ENCODE peak calls at places on chromosome 5, in ten cellular contexts. One of them, this sample, is unnamed.

GRCh38 chr5:133868946-133869674 is 99.3 kb downstream of the C5orf15 start:
- DNase-seq in keratinocyte: peak
- DNase-seq in brain microvascular endothelial cell: peak
- DNase-seq in ELR: peak
- DNase-seq in DMS153: peak
- DNase-seq in activated naive CD4-positive, alpha-beta T cell: peak
- DNase-seq in GM20000: peak
- DNase-seq in activated CD8-positive, alpha-beta memory T cell treated with anti-CD3 and anti-CD28 coated beads, Interleukin-2, amount 50 U/mL, for 48 hours: peak
- DNase-seq in activated CD4-positive, alpha-beta T cell treated with anti-CD3 and anti-CD28 coated beads, Interleukin-2, amount 10 ng/mL, durations not matched to agents 24 days and 14 days: peak
- DNase-seq in adipocyte: peak
- DNase-seq in this sample: peak

GRCh38 chr5:135193213-135194125 is 159.4 kb upstream of the PITX1 start:
- DNase-seq in keratinocyte: no peak
- DNase-seq in brain microvascular endothelial cell: peak
- DNase-seq in ELR: peak
- DNase-seq in DMS153: no peak
- DNase-seq in activated naive CD4-positive, alpha-beta T cell: no peak
- DNase-seq in GM20000: no peak
- DNase-seq in activated CD8-positive, alpha-beta memory T cell treated with anti-CD3 and anti-CD28 coated beads, Interleukin-2, amount 50 U/mL, for 48 hours: no peak
- DNase-seq in activated CD4-positive, alpha-beta T cell treated with anti-CD3 and anti-CD28 coated beads, Interleukin-2, amount 10 ng/mL, durations not matched to agents 24 days and 14 days: no peak
- DNase-seq in adipocyte: peak
- DNase-seq in this sample: peak

GRCh38 chr5:142841511-142842255 is 71.5 kb downstream of the ARHGAP26 start:
- DNase-seq in keratinocyte: no peak
- DNase-seq in brain microvascular endothelial cell: no peak
- DNase-seq in ELR: no peak
- DNase-seq in DMS153: no peak
- DNase-seq in activated naive CD4-positive, alpha-beta T cell: no peak
- DNase-seq in GM20000: no peak
- DNase-seq in activated CD8-positive, alpha-beta memory T cell treated with anti-CD3 and anti-CD28 coated beads, Interleukin-2, amount 50 U/mL, for 48 hours: no peak
- DNase-seq in activated CD4-positive, alpha-beta T cell treated with anti-CD3 and anti-CD28 coated beads, Interleukin-2, amount 10 ng/mL, durations not matched to agents 24 days and 14 days: no peak
- DNase-seq in adipocyte: peak
- DNase-seq in this sample: peak

GRCh38 chr5:71600783-71601182 is 13.6 kb downstream of the MCCC2 start:
- DNase-seq in keratinocyte: no peak
- DNase-seq in brain microvascular endothelial cell: no peak
- DNase-seq in ELR: no peak
- DNase-seq in DMS153: no peak
- DNase-seq in activated naive CD4-positive, alpha-beta T cell: no peak
- DNase-seq in GM20000: no peak
- DNase-seq in activated CD8-positive, alpha-beta memory T cell treated with anti-CD3 and anti-CD28 coated beads, Interleukin-2, amount 50 U/mL, for 48 hours: no peak
- DNase-seq in activated CD4-positive, alpha-beta T cell treated with anti-CD3 and anti-CD28 coated beads, Interleukin-2, amount 10 ng/mL, durations not matched to agents 24 days and 14 days: no peak
- DNase-seq in adipocyte: no peak
- DNase-seq in this sample: no peak

GRCh38 chr5:119304439-119304838 is 51.4 kb upstream of the TNFAIP8 start:
- DNase-seq in keratinocyte: no peak
- DNase-seq in brain microvascular endothelial cell: no peak
- DNase-seq in ELR: peak
- DNase-seq in DMS153: no peak
- DNase-seq in activated naive CD4-positive, alpha-beta T cell: no peak
- DNase-seq in GM20000: no peak
- DNase-seq in activated CD8-positive, alpha-beta memory T cell treated with anti-CD3 and anti-CD28 coated beads, Interleukin-2, amount 50 U/mL, for 48 hours: no peak
- DNase-seq in activated CD4-positive, alpha-beta T cell treated with anti-CD3 and anti-CD28 coated beads, Interleukin-2, amount 10 ng/mL, durations not matched to agents 24 days and 14 days: no peak
- DNase-seq in adipocyte: no peak
- DNase-seq in this sample: peak

GRCh38 chr5:69517763-69518212 is 25.2 kb downstream of the OCLN start:
- DNase-seq in keratinocyte: no peak
- DNase-seq in brain microvascular endothelial cell: peak
- DNase-seq in ELR: no peak
- DNase-seq in DMS153: peak
- DNase-seq in activated naive CD4-positive, alpha-beta T cell: no peak
- DNase-seq in GM20000: no peak
- DNase-seq in activated CD8-positive, alpha-beta memory T cell treated with anti-CD3 and anti-CD28 coated beads, Interleukin-2, amount 50 U/mL, for 48 hours: no peak
- DNase-seq in activated CD4-positive, alpha-beta T cell treated with anti-CD3 and anti-CD28 coated beads, Interleukin-2, amount 10 ng/mL, durations not matched to agents 24 days and 14 days: no peak
- DNase-seq in adipocyte: peak
- DNase-seq in this sample: no peak

GRCh38 chr5:151772029-151772867 is 494 bp downstream of the G3BP1 start:
- DNase-seq in keratinocyte: no peak
- DNase-seq in brain microvascular endothelial cell: no peak
- DNase-seq in ELR: peak
- DNase-seq in DMS153: peak
- DNase-seq in activated naive CD4-positive, alpha-beta T cell: peak
- DNase-seq in GM20000: peak
- DNase-seq in activated CD8-positive, alpha-beta memory T cell treated with anti-CD3 and anti-CD28 coated beads, Interleukin-2, amount 50 U/mL, for 48 hours: peak
- DNase-seq in activated CD4-positive, alpha-beta T cell treated with anti-CD3 and anti-CD28 coated beads, Interleukin-2, amount 10 ng/mL, durations not matched to agents 24 days and 14 days: peak
- DNase-seq in adipocyte: peak
- DNase-seq in this sample: peak

GRCh38 chr5:140181525-140181924 is 6.5 kb downstream of the CYSTM1 start:
- DNase-seq in keratinocyte: no peak
- DNase-seq in brain microvascular endothelial cell: no peak
- DNase-seq in ELR: no peak
- DNase-seq in DMS153: no peak
- DNase-seq in activated naive CD4-positive, alpha-beta T cell: no peak
- DNase-seq in GM20000: no peak
- DNase-seq in activated CD8-positive, alpha-beta memory T cell treated with anti-CD3 and anti-CD28 coated beads, Interleukin-2, amount 50 U/mL, for 48 hours: no peak
- DNase-seq in activated CD4-positive, alpha-beta T cell treated with anti-CD3 and anti-CD28 coated beads, Interleukin-2, amount 10 ng/mL, durations not matched to agents 24 days and 14 days: no peak
- DNase-seq in adipocyte: no peak
- DNase-seq in this sample: no peak

GRCh38 chr5:6488021-6488420 is 39.4 kb downstream of the UBE2QL1 start:
- DNase-seq in keratinocyte: no peak
- DNase-seq in brain microvascular endothelial cell: no peak
- DNase-seq in ELR: no peak
- DNase-seq in DMS153: no peak
- DNase-seq in activated naive CD4-positive, alpha-beta T cell: no peak
- DNase-seq in GM20000: no peak
- DNase-seq in activated CD8-positive, alpha-beta memory T cell treated with anti-CD3 and anti-CD28 coated beads, Interleukin-2, amount 50 U/mL, for 48 hours: no peak
- DNase-seq in activated CD4-positive, alpha-beta T cell treated with anti-CD3 and anti-CD28 coated beads, Interleukin-2, amount 10 ng/mL, durations not matched to agents 24 days and 14 days: no peak
- DNase-seq in adipocyte: no peak
- DNase-seq in this sample: no peak

GRCh38 chr5:101977729-101978345 is 318.2 kb downstream of the SLCO4C1 start:
- DNase-seq in keratinocyte: no peak
- DNase-seq in brain microvascular endothelial cell: peak
- DNase-seq in ELR: peak
- DNase-seq in DMS153: peak
- DNase-seq in activated naive CD4-positive, alpha-beta T cell: no peak
- DNase-seq in GM20000: peak
- DNase-seq in activated CD8-positive, alpha-beta memory T cell treated with anti-CD3 and anti-CD28 coated beads, Interleukin-2, amount 50 U/mL, for 48 hours: no peak
- DNase-seq in activated CD4-positive, alpha-beta T cell treated with anti-CD3 and anti-CD28 coated beads, Interleukin-2, amount 10 ng/mL, durations not matched to agents 24 days and 14 days: no peak
- DNase-seq in adipocyte: peak
- DNase-seq in this sample: peak

GRCh38 chr5:53969331-53969730 is 341.0 kb downstream of the ARL15 start:
- DNase-seq in keratinocyte: no peak
- DNase-seq in brain microvascular endothelial cell: no peak
- DNase-seq in ELR: no peak
- DNase-seq in DMS153: no peak
- DNase-seq in activated naive CD4-positive, alpha-beta T cell: no peak
- DNase-seq in GM20000: no peak
- DNase-seq in activated CD8-positive, alpha-beta memory T cell treated with anti-CD3 and anti-CD28 coated beads, Interleukin-2, amount 50 U/mL, for 48 hours: no peak
- DNase-seq in activated CD4-positive, alpha-beta T cell treated with anti-CD3 and anti-CD28 coated beads, Interleukin-2, amount 10 ng/mL, durations not matched to agents 24 days and 14 days: no peak
- DNase-seq in adipocyte: no peak
- DNase-seq in this sample: no peak

GRCh38 chr5:91487420-91487819 is 104.3 kb upstream of the ARRDC3 start:
- DNase-seq in keratinocyte: no peak
- DNase-seq in brain microvascular endothelial cell: no peak
- DNase-seq in ELR: no peak
- DNase-seq in DMS153: no peak
- DNase-seq in activated naive CD4-positive, alpha-beta T cell: no peak
- DNase-seq in GM20000: no peak
- DNase-seq in activated CD8-positive, alpha-beta memory T cell treated with anti-CD3 and anti-CD28 coated beads, Interleukin-2, amount 50 U/mL, for 48 hours: no peak
- DNase-seq in activated CD4-positive, alpha-beta T cell treated with anti-CD3 and anti-CD28 coated beads, Interleukin-2, amount 10 ng/mL, durations not matched to agents 24 days and 14 days: no peak
- DNase-seq in adipocyte: no peak
- DNase-seq in this sample: no peak

GRCh38 chr5:79305706-79306105 is 69.8 kb downstream of the JMY start:
- DNase-seq in keratinocyte: no peak
- DNase-seq in brain microvascular endothelial cell: no peak
- DNase-seq in ELR: no peak
- DNase-seq in DMS153: no peak
- DNase-seq in activated naive CD4-positive, alpha-beta T cell: no peak
- DNase-seq in GM20000: no peak
- DNase-seq in activated CD8-positive, alpha-beta memory T cell treated with anti-CD3 and anti-CD28 coated beads, Interleukin-2, amount 50 U/mL, for 48 hours: no peak
- DNase-seq in activated CD4-positive, alpha-beta T cell treated with anti-CD3 and anti-CD28 coated beads, Interleukin-2, amount 10 ng/mL, durations not matched to agents 24 days and 14 days: no peak
- DNase-seq in adipocyte: peak
- DNase-seq in this sample: no peak

GRCh38 chr5:172760136-172760535 is 10.9 kb downstream of the DUSP1 start:
- DNase-seq in keratinocyte: no peak
- DNase-seq in brain microvascular endothelial cell: no peak
- DNase-seq in ELR: no peak
- DNase-seq in DMS153: no peak
- DNase-seq in activated naive CD4-positive, alpha-beta T cell: no peak
- DNase-seq in GM20000: no peak
- DNase-seq in activated CD8-positive, alpha-beta memory T cell treated with anti-CD3 and anti-CD28 coated beads, Interleukin-2, amount 50 U/mL, for 48 hours: no peak
- DNase-seq in activated CD4-positive, alpha-beta T cell treated with anti-CD3 and anti-CD28 coated beads, Interleukin-2, amount 10 ng/mL, durations not matched to agents 24 days and 14 days: no peak
- DNase-seq in adipocyte: no peak
- DNase-seq in this sample: no peak

GRCh38 chr5:13448843-13449242 is 495.6 kb downstream of the DNAH5 start:
- DNase-seq in keratinocyte: no peak
- DNase-seq in brain microvascular endothelial cell: no peak
- DNase-seq in ELR: no peak
- DNase-seq in DMS153: no peak
- DNase-seq in activated naive CD4-positive, alpha-beta T cell: no peak
- DNase-seq in GM20000: no peak
- DNase-seq in activated CD8-positive, alpha-beta memory T cell treated with anti-CD3 and anti-CD28 coated beads, Interleukin-2, amount 50 U/mL, for 48 hours: no peak
- DNase-seq in activated CD4-positive, alpha-beta T cell treated with anti-CD3 and anti-CD28 coated beads, Interleukin-2, amount 10 ng/mL, durations not matched to agents 24 days and 14 days: no peak
- DNase-seq in adipocyte: no peak
- DNase-seq in this sample: no peak

GRCh38 chr5:168734119-168734518 is 155.0 kb upstream of the PANK3 start:
- DNase-seq in keratinocyte: no peak
- DNase-seq in brain microvascular endothelial cell: no peak
- DNase-seq in ELR: no peak
- DNase-seq in DMS153: no peak
- DNase-seq in activated naive CD4-positive, alpha-beta T cell: no peak
- DNase-seq in GM20000: no peak
- DNase-seq in activated CD8-positive, alpha-beta memory T cell treated with anti-CD3 and anti-CD28 coated beads, Interleukin-2, amount 50 U/mL, for 48 hours: no peak
- DNase-seq in activated CD4-positive, alpha-beta T cell treated with anti-CD3 and anti-CD28 coated beads, Interleukin-2, amount 10 ng/mL, durations not matched to agents 24 days and 14 days: no peak
- DNase-seq in adipocyte: no peak
- DNase-seq in this sample: no peak

GRCh38 chr5:3123763-3124157 is 372.3 kb upstream of the IRX2 start:
- DNase-seq in keratinocyte: no peak
- DNase-seq in brain microvascular endothelial cell: no peak
- DNase-seq in ELR: no peak
- DNase-seq in DMS153: no peak
- DNase-seq in activated naive CD4-positive, alpha-beta T cell: no peak
- DNase-seq in GM20000: no peak
- DNase-seq in activated CD8-positive, alpha-beta memory T cell treated with anti-CD3 and anti-CD28 coated beads, Interleukin-2, amount 50 U/mL, for 48 hours: no peak
- DNase-seq in activated CD4-positive, alpha-beta T cell treated with anti-CD3 and anti-CD28 coated beads, Interleukin-2, amount 10 ng/mL, durations not matched to agents 24 days and 14 days: no peak
- DNase-seq in adipocyte: no peak
- DNase-seq in this sample: no peak

This sample was measured in GM23248.